ENCODE peak calls at places on chromosomes 7 and 10, in nine cellular contexts. Z, W, D, F, S, H, B, V and T are unnamed samples.

GRCh38 chr7:97116308-97116707 is 1.2 kb upstream of the SDHAF3 start:
- DNase-seq in B (no peak), H (no peak), F (no peak), S (no peak), Z (no peak), D (no peak), W (no peak), V (no peak), T (no peak)

GRCh38 chr7:90272242-90272641 is 27.3 kb downstream of the CFAP69 start:
- DNase-seq in W (no peak), D (no peak), F (no peak), H (no peak), S (no peak), B (no peak), V (no peak), Z (no peak), T (no peak)

GRCh38 chr10:89535185-89536012 is at the start of gene SLC16A12:
- DNase-seq in H (peak), S (no peak), D (peak), V (peak), W (no peak), F (no peak), B (no peak), Z (no peak), T (no peak)

GRCh38 chr10:88659725-88660592 is 4.3 kb upstream of the LIPF start:
- DNase-seq in D (no peak), W (peak), Z (no peak), S (no peak), H (no peak), F (no peak), V (no peak), B (no peak), T (no peak)

GRCh38 chr10:7192831-7193348 is 217.9 kb downstream of the SFMBT2 start:
- DNase-seq in D (no peak), H (no peak), B (no peak), S (peak), F (no peak), W (no peak), V (no peak), Z (no peak), T (no peak)

GRCh38 chr7:143497008-143497795 is 19.5 kb downstream of the TAS2R41 start:
- DNase-seq in Z (no peak), W (no peak), S (no peak), H (no peak), D (no peak), F (no peak), B (no peak), V (no peak), T (no peak)

GRCh38 chr10:122474145-122474739 is 12.9 kb downstream of the HTRA1 start:
- DNase-seq in W (no peak), F (no peak), V (peak), S (no peak), H (peak), Z (no peak), D (no peak), B (no peak), T (peak)

GRCh38 chr10:79034271-79034876 is 34.4 kb upstream of the ZMIZ1 start:
- DNase-seq in S (no peak), W (no peak), Z (no peak), F (peak), B (no peak), H (no peak), D (no peak), V (no peak), T (peak)

GRCh38 chr7:151642746-151643145 is 123.1 kb upstream of the RHEB start:
- DNase-seq in F (no peak), S (no peak), D (no peak), W (no peak), Z (no peak), H (no peak), V (no peak), B (no peak), T (no peak)

GRCh38 chr7:117012284-117013174 is 59.2 kb downstream of the ST7 start:
- DNase-seq in H (no peak), Z (peak), S (no peak), B (no peak), V (no peak), F (no peak), W (peak), D (no peak), T (no peak)

GRCh38 chr7:27842094-27842493 is 102.1 kb downstream of the TAX1BP1 start:
- DNase-seq in D (no peak), H (peak), W (peak), Z (no peak), B (no peak), S (no peak), V (no peak), F (no peak), T (no peak)

GRCh38 chr10:93461807-93462178 is 20.3 kb downstream of the MYOF start:
- DNase-seq in V (no peak), H (no peak), D (no peak), B (no peak), Z (peak), S (no peak), W (no peak), F (no peak), T (no peak)

GRCh38 chr10:116613486-116613885 is 7.3 kb upstream of the PNLIPRP2 start:
- DNase-seq in Z (no peak), S (no peak), V (no peak), W (no peak), B (no peak), H (no peak), F (no peak), D (no peak), T (no peak)

GRCh38 chr10:124522903-124523260 is 61.3 kb downstream of the LHPP start:
- DNase-seq in V (no peak), W (no peak), F (no peak), Z (peak), S (no peak), B (peak), H (no peak), D (no peak), T (no peak)

GRCh38 chr10:79344502-79345195 is 2.6 kb upstream of the PPIF start:
- DNase-seq in S (no peak), H (no peak), B (no peak), W (no peak), D (no peak), Z (no peak), F (no peak), V (no peak), T (no peak)

GRCh38 chr10:115772606-115773005 is 500.4 kb downstream of the GFRA1 start:
- DNase-seq in Z (peak), H (no peak), V (no peak), W (peak), F (no peak), B (no peak), D (no peak), S (no peak), T (no peak)

GRCh38 chr7:150824379-150825177 is 24.0 kb downstream of the TMEM176A start:
- DNase-seq in H (no peak), V (peak), B (no peak), Z (peak), D (no peak), W (no peak), S (no peak), F (no peak), T (no peak)

GRCh38 chr10:87659571-87660483 is at the start of gene PAPSS2:
- DNase-seq in Z (peak), V (peak), H (peak), B (peak), F (peak), S (no peak), D (peak), W (peak), T (peak)

GRCh38 chr10:60185426-60185825 is 204.2 kb downstream of the ANK3 start:
- DNase-seq in Z (no peak), D (no peak), S (no peak), F (no peak), W (no peak), B (no peak), V (no peak), H (no peak), T (no peak)

GRCh38 chr10:47047127-47047504 is 135.9 kb downstream of the PTPN20 start:
- DNase-seq in W (no peak), S (no peak), F (no peak), B (peak), D (no peak), Z (no peak), H (no peak), V (no peak), T (no peak)

GRCh38 chr7:104960741-104961479 is 53.1 kb upstream of the KMT2E start:
- DNase-seq in W (no peak), B (no peak), F (no peak), Z (no peak), S (no peak), V (peak), H (no peak), D (no peak), T (no peak)

GRCh38 chr7:77415822-77416620 is at the start of gene GSAP:
- DNase-seq in B (peak), D (peak), F (peak), W (peak), Z (peak), S (peak), V (peak), H (peak), T (peak)

GRCh38 chr10:110569736-110570135 is 2.2 kb downstream of the SMC3 start:
- DNase-seq in B (no peak), Z (no peak), V (no peak), W (no peak), S (no peak), D (no peak), H (no peak), F (no peak), T (no peak)

GRCh38 chr10:117801691-117802090 is 245.1 kb downstream of the RAB11FIP2 start:
- DNase-seq in W (no peak), D (no peak), Z (no peak), V (no peak), H (no peak), S (no peak), F (no peak), B (no peak), T (no peak)